ENCODE peak calls at places on chromosome 14, in nine cellular contexts. N is lung; W is kidney; D is CD4-positive, alpha-beta T cell; L is HCT116; H is ovary; V is stomach; Y is endothelial cell of umbilical vein; Q is caudate nucleus. T is an unnamed sample.

GRCh38 chr14:80419339-80419738 is 208.0 kb upstream of the DIO2 start:
- DNase-seq in D (no peak), L (no peak), V (peak), H (no peak), N (no peak), Q (no peak), W (no peak), Y (no peak), T (no peak)

GRCh38 chr14:104553166-104554087 is 26.1 kb upstream of the C14orf180 start:
- DNase-seq in D (no peak), Q (no peak), H (no peak), W (peak), N (no peak), V (no peak), L (no peak), Y (no peak), T (peak)

GRCh38 chr14:49512147-49512551 is 74.0 kb downstream of the RPS29 start:
- DNase-seq in N (no peak), Y (peak), D (no peak), W (no peak), L (peak), V (no peak), Q (no peak), H (no peak), T (peak)

GRCh38 chr14:76726551-76726961 is 34.7 kb upstream of the VASH1 start:
- DNase-seq in W (no peak), N (no peak), Y (no peak), L (no peak), Q (no peak), V (no peak), D (no peak), H (no peak), T (no peak)

GRCh38 chr14:28482644-28483043 is 283.9 kb upstream of the FOXG1 start:
- DNase-seq in D (no peak), Q (no peak), L (no peak), V (no peak), W (no peak), Y (no peak), N (no peak), H (no peak), T (no peak)

GRCh38 chr14:100072783-100073346 is 7.6 kb downstream of the EVL start:
- DNase-seq in V (peak), Q (no peak), D (peak), L (peak), W (no peak), N (peak), H (no peak), Y (no peak), T (no peak)

GRCh38 chr14:85514487-85514886 is 15.5 kb upstream of the FLRT2 start:
- DNase-seq in H (no peak), D (no peak), Y (no peak), N (no peak), V (no peak), W (no peak), Q (no peak), L (no peak), T (no peak)

GRCh38 chr14:103094406-103095209 is at the start of gene EXOC3L4:
- DNase-seq in V (no peak), N (no peak), H (no peak), Y (no peak), D (no peak), Q (no peak), L (no peak), W (peak), T (no peak)

GRCh38 chr14:55458800-55459577 is 18.6 kb upstream of the TBPL2 start:
- DNase-seq in H (no peak), V (no peak), Y (peak), D (no peak), L (no peak), Q (no peak), W (no peak), N (no peak), T (no peak)

GRCh38 chr14:102749833-102750775 is 27.1 kb upstream of the TRAF3 start:
- DNase-seq in Y (no peak), L (no peak), H (no peak), V (no peak), Q (no peak), N (no peak), D (no peak), W (no peak), T (no peak)

GRCh38 chr14:24398943-24399801 is at the start of gene NYNRIN:
- DNase-seq in V (peak), W (peak), Q (no peak), H (peak), L (no peak), Y (peak), N (no peak), D (peak), T (no peak)

GRCh38 chr14:44962573-44963528 is 861 bp downstream of the TOGARAM1 start:
- DNase-seq in D (no peak), V (peak), Y (peak), N (peak), W (peak), L (no peak), H (peak), Q (peak), T (peak)

GRCh38 chr14:49594347-49595089 is 4.2 kb upstream of the LRR1 start:
- DNase-seq in L (no peak), D (no peak), N (peak), W (no peak), Q (no peak), Y (peak), H (no peak), V (no peak), T (no peak)

GRCh38 chr14:97846156-97846555 is 1049.0 kb downstream of the VRK1 start:
- DNase-seq in Q (no peak), Y (no peak), H (no peak), L (no peak), N (no peak), D (no peak), W (no peak), V (no peak), T (no peak)

GRCh38 chr14:24329736-24330135 is 5.1 kb downstream of the ADCY4 start:
- DNase-seq in Q (no peak), V (peak), D (no peak), H (no peak), W (peak), Y (no peak), N (peak), L (no peak), T (no peak)

GRCh38 chr14:99756796-99757195 is 36.4 kb upstream of the EML1 start:
- DNase-seq in Q (no peak), D (no peak), L (no peak), N (no peak), H (no peak), V (no peak), W (peak), Y (peak), T (peak)

GRCh38 chr14:76376001-76376404 is at the start of gene ESRRB:
- DNase-seq in V (no peak), Q (no peak), Y (peak), H (no peak), N (no peak), L (peak), D (no peak), W (no peak), T (no peak)

GRCh38 chr14:41925409-41925808 is 318.7 kb downstream of the LRFN5 start:
- DNase-seq in N (no peak), Y (no peak), D (no peak), W (no peak), L (peak), Q (no peak), V (no peak), H (no peak), T (no peak)

GRCh38 chr14:67944605-67945004 is 125.0 kb downstream of the RAD51B start:
- DNase-seq in H (no peak), L (no peak), Q (no peak), V (no peak), Y (no peak), W (no peak), D (no peak), N (no peak), T (no peak)

GRCh38 chr14:79510659-79511058 is 700.6 kb downstream of the DIO2 start:
- DNase-seq in D (no peak), Y (no peak), V (no peak), N (no peak), H (no peak), W (no peak), L (no peak), Q (no peak), T (no peak)

GRCh38 chr14:103684471-103684870 is 30.8 kb downstream of the XRCC3 start:
- DNase-seq in D (no peak), N (no peak), W (no peak), Y (no peak), L (no peak), Q (no peak), H (no peak), V (no peak), T (no peak)

GRCh38 chr14:30283822-30284446 is 275.0 kb upstream of the G2E3 start:
- DNase-seq in Y (peak), D (no peak), V (no peak), N (no peak), H (no peak), Q (no peak), W (no peak), L (peak), T (no peak)

GRCh38 chr14:81298122-81298521 is 77.4 kb upstream of the GTF2A1 start:
- DNase-seq in V (no peak), L (no peak), Q (no peak), H (no peak), Y (no peak), W (no peak), D (no peak), N (no peak), T (no peak)

GRCh38 chr14:68510951-68511726 is 281.7 kb downstream of the ZFP36L1 start:
- DNase-seq in D (no peak), L (no peak), N (no peak), Y (no peak), V (no peak), Q (no peak), H (no peak), W (no peak), T (no peak)

GRCh38 chr14:96688629-96689028 is 108.6 kb upstream of the VRK1 start:
- DNase-seq in L (no peak), W (no peak), V (no peak), D (no peak), Q (no peak), H (no peak), Y (no peak), N (no peak), T (no peak)

GRCh38 chr14:64775081-64775777 is 71.0 kb downstream of the PLEKHG3 start:
- DNase-seq in N (no peak), W (no peak), V (no peak), H (no peak), Q (no peak), Y (no peak), L (no peak), D (no peak), T (peak)

GRCh38 chr14:94385553-94386057 is 2.8 kb downstream of the SERPINA1 start:
- DNase-seq in D (no peak), H (no peak), Q (no peak), L (no peak), W (no peak), Y (no peak), N (no peak), V (no peak), T (no peak)

GRCh38 chr14:48319823-48320222 is 644.4 kb upstream of the MDGA2 start:
- DNase-seq in Q (no peak), H (no peak), D (no peak), Y (no peak), W (no peak), L (no peak), N (no peak), V (no peak), T (no peak)

GRCh38 chr14:19754172-19754571 is 10.8 kb downstream of the OR4Q3 start:
- DNase-seq in W (no peak), D (no peak), Y (no peak), H (no peak), L (no peak), N (no peak), V (no peak), Q (no peak), T (no peak)

GRCh38 chr14:30779210-30779609 is 95.1 kb upstream of the COCH start:
- DNase-seq in N (no peak), W (no peak), Y (no peak), H (no peak), Q (no peak), L (no peak), V (no peak), D (no peak), T (no peak)

GRCh38 chr14:88914956-88915355 is 90.5 kb downstream of the TTC8 start:
- DNase-seq in D (no peak), Q (no peak), W (no peak), V (no peak), N (no peak), L (no peak), Y (no peak), H (no peak), T (no peak)

GRCh38 chr14:88911811-88912210 is 87.4 kb downstream of the TTC8 start:
- DNase-seq in Y (no peak), D (no peak), N (no peak), L (no peak), Q (no peak), V (no peak), W (no peak), H (no peak), T (no peak)

GRCh38 chr14:88904864-88905263 is 80.4 kb downstream of the TTC8 start:
- DNase-seq in H (no peak), L (no peak), V (no peak), Y (no peak), W (no peak), Q (no peak), N (no peak), D (no peak), T (no peak)

GRCh38 chr14:88908216-88908615 is 83.8 kb downstream of the TTC8 start:
- DNase-seq in L (no peak), Y (peak), W (no peak), V (no peak), N (no peak), H (no peak), Q (no peak), D (no peak), T (no peak)

DNA sequence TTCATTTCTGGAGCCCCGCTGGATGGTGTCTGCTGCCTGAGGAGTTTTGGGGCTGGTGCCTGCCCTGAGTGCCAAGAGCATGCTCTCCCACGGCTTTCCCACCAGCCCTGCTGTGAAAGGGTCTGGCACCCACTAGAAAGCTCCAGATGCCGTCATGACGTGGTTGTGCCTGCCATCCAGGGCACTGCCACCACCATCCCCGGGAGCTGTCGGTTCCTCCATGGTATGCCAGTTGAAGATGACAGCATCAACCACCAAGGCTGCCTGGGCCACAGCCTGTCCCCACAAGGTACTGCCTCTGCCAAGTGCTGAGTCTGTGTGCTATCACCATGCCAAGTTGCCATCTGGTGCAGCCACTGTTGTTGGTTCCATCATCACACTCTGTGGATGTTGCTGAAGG is 85.9 kb downstream of the TTC8 start:
- DNase-seq in V (no peak), H (no peak), Y (no peak), W (no peak), N (no peak), Q (no peak), L (no peak), D (no peak), T (no peak)
- H3K27ac ChIP-seq in V (no peak), H (no peak), Y (no peak), W (no peak), N (no peak), Q (no peak), L (no peak), D (no peak), T (no peak)

DNA sequence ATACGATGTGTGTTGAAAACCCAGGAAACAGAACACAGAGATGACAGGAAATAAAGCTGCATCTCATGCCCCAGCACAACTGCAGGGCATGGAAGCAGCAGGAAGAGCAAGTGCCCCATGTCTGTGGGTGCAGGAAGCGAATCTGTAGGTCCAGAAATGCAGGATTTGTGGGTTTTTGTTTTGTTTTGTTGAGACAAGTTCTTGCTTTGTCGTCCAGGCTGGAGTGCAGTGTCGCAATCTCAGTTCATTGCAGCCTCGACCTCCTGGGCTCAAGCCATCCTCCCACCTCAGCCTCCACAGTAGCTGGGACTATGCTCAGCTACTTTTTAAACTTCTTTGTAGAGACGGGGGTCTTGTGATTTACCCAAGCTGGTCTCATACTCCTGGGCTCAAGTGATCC is 6.2 kb upstream of the RPS6KL1 start:
- DNase-seq in D (no peak), Q (no peak), V (no peak), W (no peak), L (no peak), H (no peak), Y (no peak), N (no peak), T (no peak)
- H3K27ac ChIP-seq in D (no peak), Q (no peak), V (no peak), W (no peak), L (no peak), H (no peak), Y (no peak), N (no peak), T (no peak)

DNA sequence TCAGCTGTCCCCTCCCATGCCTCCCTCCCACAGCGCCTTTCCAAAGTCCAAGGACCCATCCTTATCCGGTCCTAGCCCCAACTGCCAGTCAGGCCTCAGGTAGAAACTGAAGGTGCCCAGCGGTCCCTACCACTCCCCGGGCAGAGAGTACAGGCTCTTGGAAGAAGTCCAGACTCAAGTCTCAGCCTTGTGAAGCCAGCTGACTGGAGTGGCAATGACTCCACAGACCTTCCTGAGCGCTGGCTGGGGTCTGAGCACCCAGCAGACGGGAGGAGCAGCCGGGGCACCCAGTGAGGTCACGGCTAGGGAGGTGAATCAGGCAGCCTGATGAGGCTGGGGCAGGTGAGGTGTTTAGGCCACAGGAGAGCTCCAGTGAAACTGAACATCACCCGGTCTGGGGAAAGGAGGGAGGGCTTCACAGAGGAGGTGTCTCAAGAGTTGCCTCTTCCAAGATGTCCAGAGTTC is 60.0 kb downstream of the ITPK1 start:
- DNase-seq in Y (no peak), H (no peak), D (no peak), L (no peak), Q (no peak), N (no peak), W (no peak), V (peak), T (no peak)
- H3K27ac ChIP-seq in Y (no peak), H (no peak), D (no peak), L (no peak), Q (peak), N (peak), W (no peak), V (peak), T (no peak)

DNA sequence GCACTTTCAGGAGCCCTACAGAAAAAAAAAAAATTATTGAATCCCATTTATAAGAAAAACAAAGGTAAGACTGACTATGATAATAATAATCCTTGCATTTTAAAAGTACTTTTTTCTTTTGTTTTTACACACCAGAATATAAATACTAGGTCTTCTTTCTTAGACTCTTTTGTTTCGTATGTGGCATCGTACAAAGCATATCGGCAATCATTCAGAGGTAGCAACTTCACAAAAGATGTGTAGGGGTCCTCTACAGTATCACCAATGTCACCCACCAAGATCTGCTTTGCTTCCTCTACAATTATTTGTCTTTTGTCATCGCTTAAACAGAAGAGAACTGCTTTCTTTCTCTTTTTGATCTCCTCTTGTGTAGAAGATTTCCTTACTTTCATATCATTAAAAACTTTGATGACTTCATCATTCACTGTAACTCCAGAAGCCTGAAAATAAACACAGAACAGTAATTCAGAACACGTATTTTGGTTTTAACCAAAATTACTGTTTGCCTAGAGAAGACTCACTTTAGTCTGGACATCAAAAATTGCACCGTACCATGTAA is 1.2 kb downstream of the CFL2 start:
- DNase-seq in W (no peak), V (no peak), H (no peak), N (no peak), Y (no peak), D (no peak), L (no peak), Q (no peak), T (no peak)
- H3K27ac ChIP-seq in W (peak), V (peak), H (peak), N (peak), Y (peak), D (no peak), L (peak), Q (peak), T (peak)

T was measured in RWPE2.